ENCODE peak calls at places on chromosomes 11 and 22, in eight cellular contexts. J is IMR-90; T is H1; M is uterus; W is neural progenitor cell; H is effector memory CD4-positive, alpha-beta T cell; R is OCI-LY7; D is H9. F is an unnamed sample. For H3K9me3, the result is how much of the 10 kb centered on the place peaks cover.

GRCh38 chr11:85531498-85531897 is 95.6 kb downstream of the DLG2 start:
- DNase-seq in W (peak), J (no peak), T (no peak), H (no peak), D (no peak), R (no peak), M (no peak), F (no peak)

GRCh38 chr22:26778372-26778771 is 121.0 kb downstream of the MIAT start:
- DNase-seq in H (no peak), T (no peak), J (no peak), R (no peak), M (no peak), D (no peak), W (no peak), F (no peak)

GRCh38 chr11:72588656-72589410 is 85.4 kb downstream of the PDE2A start:
- DNase-seq in H (no peak), D (no peak), J (no peak), T (no peak), M (no peak), W (no peak), R (no peak), F (no peak)

GRCh38 chr11:113991170-113991569 is 16.3 kb downstream of the HTR3A start:
- DNase-seq in W (peak), T (peak), J (peak), D (peak), M (no peak), H (no peak), R (no peak), F (no peak)

GRCh38 chr11:13386567-13386966 is 76.5 kb downstream of the BTBD10 start:
- DNase-seq in D (no peak), W (no peak), J (no peak), T (no peak), H (no peak), R (no peak), M (no peak), F (no peak)

GRCh38 chr11:2186669-2187266 is 15.2 kb upstream of the TH start:
- DNase-seq in W (peak), D (peak), T (peak), M (no peak), R (peak), J (no peak), H (no peak), F (peak)

GRCh38 chr22:20922141-20922751 is 5.0 kb downstream of the CRKL start:
- DNase-seq in J (no peak), M (no peak), T (no peak), W (no peak), H (no peak), D (no peak), R (no peak), F (no peak)

GRCh38 chr11:66686100-66686785 is 8.6 kb upstream of the RBM4B start:
- DNase-seq in M (no peak), J (no peak), H (no peak), D (no peak), T (no peak), W (no peak), R (no peak), F (no peak)

DNA sequence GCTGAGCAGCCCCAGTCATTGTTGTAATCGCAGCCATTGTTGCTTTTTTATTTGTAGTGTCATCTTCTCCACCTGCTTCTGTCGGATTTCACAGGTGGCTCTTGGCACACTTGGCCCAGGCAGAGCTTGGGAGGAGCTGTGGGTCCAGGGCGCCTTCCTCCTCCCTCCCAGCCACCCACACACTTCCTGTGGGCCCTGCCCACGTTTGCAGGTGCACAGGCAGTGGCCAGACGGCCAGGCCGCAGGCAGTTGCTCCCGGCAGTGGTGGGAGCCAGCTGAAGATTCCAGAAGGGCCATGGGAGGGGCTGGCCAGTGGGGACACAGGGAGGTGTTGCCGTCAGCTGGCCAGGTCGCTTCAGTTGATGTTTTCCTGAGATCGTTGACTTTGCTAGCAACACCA is 1191.8 kb downstream of the BRD1 start:
- DNase-seq in R (no peak), W (no peak), D (no peak), M (no peak), J (no peak), H (no peak), T (no peak), F (no peak)
- H3K9me3 ChIP-seq in R (under half), W (under half), D (under half), M (under half), J (under half), H (under half), T (under half), F (under half)

GRCh38 chr22:47281126-47282106 is 519.0 kb downstream of the TBC1D22A start:
- DNase-seq in R (no peak), H (no peak), W (no peak), T (no peak), J (peak), D (no peak), M (no peak), F (no peak)
- H3K9me3 ChIP-seq in R (under half), H (under half), W (under half), T (half or more), J (under half), D (half or more), M (under half), F (under half)

GRCh38 chr22:22454997-22455396 is 53.5 kb downstream of the ZNF280B start:
- DNase-seq in H (no peak), T (no peak), J (no peak), W (no peak), M (no peak), D (no peak), R (no peak), F (no peak)
- H3K9me3 ChIP-seq in H (under half), T (under half), J (under half), W (under half), M (under half), D (under half), R (under half), F (under half)

GRCh38 chr22:43504666-43505261 is 93.0 kb downstream of the MPPED1 start:
- DNase-seq in H (no peak), T (no peak), R (no peak), M (no peak), J (no peak), W (no peak), D (no peak), F (no peak)
- H3K9me3 ChIP-seq in H (under half), T (under half), R (under half), M (under half), J (under half), W (under half), D (under half), F (under half)

GRCh38 chr11:18192988-18193387 is 20.4 kb downstream of the MRGPRX4 start:
- DNase-seq in T (no peak), H (no peak), M (no peak), D (peak), W (peak), J (no peak), R (peak), F (no peak)

GRCh38 chr11:18191376-18191775 is 18.7 kb downstream of the MRGPRX4 start:
- DNase-seq in J (peak), R (peak), T (no peak), M (no peak), H (no peak), D (no peak), W (peak), F (no peak)

DNA sequence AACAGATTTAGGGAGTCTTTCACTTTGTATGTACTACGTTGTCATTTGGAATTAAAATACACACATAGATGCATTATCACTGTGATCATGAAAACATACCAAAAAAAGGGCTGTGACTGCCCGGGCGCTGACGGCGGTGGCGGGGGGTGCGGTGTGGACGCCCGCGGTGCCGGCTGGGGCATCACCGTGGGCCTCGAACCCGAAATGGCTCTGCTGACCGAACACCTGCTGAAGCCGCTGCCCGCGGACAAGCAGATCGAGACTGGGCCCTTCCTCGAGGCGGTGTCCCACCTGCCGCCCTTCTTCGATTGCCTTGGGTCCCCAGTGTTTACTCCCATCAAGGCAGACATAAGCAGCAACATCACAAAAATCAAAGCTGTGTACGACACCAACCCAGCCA is 16.2 kb downstream of the MRGPRX4 start:
- DNase-seq in R (no peak), J (no peak), D (no peak), H (no peak), M (no peak), T (no peak), W (no peak), F (no peak)
- H3K9me3 ChIP-seq in R (under half), J (under half), D (under half), H (under half), M (under half), T (under half), W (under half), F (under half)

GRCh38 chr11:88815505-88815904 is 250.3 kb downstream of the GRM5 start:
- DNase-seq in R (no peak), T (no peak), H (no peak), D (no peak), M (no peak), W (no peak), J (no peak), F (no peak)

GRCh38 chr11:88813233-88813915 is 252.4 kb downstream of the GRM5 start:
- DNase-seq in T (no peak), R (no peak), W (peak), M (no peak), H (no peak), J (no peak), D (no peak), F (no peak)

GRCh38 chr11:88819616-88820015 is 246.2 kb downstream of the GRM5 start:
- DNase-seq in H (no peak), R (no peak), T (no peak), M (no peak), J (no peak), W (no peak), D (no peak), F (no peak)

GRCh38 chr11:88814076-88814475 is 251.7 kb downstream of the GRM5 start:
- DNase-seq in J (no peak), R (no peak), M (no peak), W (no peak), H (no peak), D (no peak), T (no peak), F (no peak)

DNA sequence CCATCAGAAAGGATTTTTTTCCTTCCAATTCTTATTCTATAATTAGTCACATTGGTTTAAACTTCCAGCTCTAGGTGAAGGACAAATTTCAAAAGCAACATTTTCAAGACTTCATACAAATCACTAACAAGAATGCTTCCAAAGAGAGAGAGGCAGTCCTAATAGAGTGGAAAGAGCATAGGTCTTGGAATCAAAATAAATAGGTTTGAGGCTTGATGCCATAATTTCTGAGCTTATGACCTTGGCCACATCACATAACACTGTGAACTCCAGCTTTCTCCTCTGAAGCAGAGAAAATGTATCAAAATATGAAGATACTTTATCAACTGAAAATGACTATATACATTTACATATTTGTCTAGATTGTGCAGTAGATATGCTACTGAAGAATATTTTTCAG is 246.8 kb downstream of the GRM5 start:
- DNase-seq in M (no peak), R (no peak), W (no peak), J (no peak), H (no peak), D (no peak), T (no peak), F (no peak)
- H3K9me3 ChIP-seq in M (under half), R (under half), W (under half), J (under half), H (under half), D (under half), T (under half), F (under half)